ENCODE peak calls at places on chromosomes 1 and 21, in five cellular contexts. Y, H, X, F and I are unnamed samples.

GRCh38 chr1:50620680-50621329 is 197.6 kb upstream of the DMRTA2 start:
- DNase-seq in Y (no peak), H (peak), X (peak), F (no peak), I (peak)

GRCh38 chr1:88783145-88783544 is 99.1 kb downstream of the PKN2 start:
- DNase-seq in Y (no peak), H (no peak), X (no peak), F (no peak), I (no peak)

GRCh38 chr1:239987103-239987745 is 104.5 kb upstream of the FMN2 start:
- DNase-seq in Y (no peak), H (peak), X (peak), F (no peak), I (peak)

GRCh38 chr1:51442616-51443015 is 76.5 kb downstream of the EPS15 start:
- DNase-seq in Y (no peak), H (no peak), X (no peak), F (no peak), I (no peak)

GRCh38 chr1:187928288-187928687 is 1099.5 kb downstream of the PLA2G4A start:
- DNase-seq in Y (peak), H (no peak), X (peak), F (no peak), I (peak)

GRCh38 chr1:83583351-83584014 is 415.4 kb downstream of the TTLL7 start:
- DNase-seq in Y (no peak), H (no peak), X (no peak), F (no peak), I (no peak)

GRCh38 chr1:212621830-212622315 is 13.3 kb downstream of the ATF3 start:
- DNase-seq in Y (no peak), H (no peak), X (no peak), F (no peak), I (no peak)

GRCh38 chr21:35303085-35303484 is 254.0 kb upstream of the RUNX1 start:
- DNase-seq in Y (no peak), H (no peak), X (no peak), F (no peak), I (peak)

GRCh38 chr1:228101994-228102790 is 933 bp downstream of the C1orf35 start:
- DNase-seq in Y (peak), H (peak), X (no peak), F (no peak), I (no peak)

GRCh38 chr1:162997499-162998285 is 71.5 kb upstream of the RGS4 start:
- DNase-seq in Y (no peak), H (no peak), X (no peak), F (no peak), I (peak)

GRCh38 chr1:215544566-215544965 is 22.5 kb upstream of the KCTD3 start:
- DNase-seq in Y (no peak), H (no peak), X (no peak), F (no peak), I (no peak)

GRCh38 chr21:44374601-44375280 is 21.3 kb downstream of the TRPM2 start:
- DNase-seq in Y (no peak), H (no peak), X (no peak), F (no peak), I (no peak)

GRCh38 chr1:22607154-22607553 is 29.3 kb upstream of the C1QA start:
- DNase-seq in Y (no peak), H (peak), X (no peak), F (no peak), I (no peak)
- TF ChIP-seq MXI1 in Y (no peak), H (no peak), X (no peak), F (no peak), I (no peak)

DNA sequence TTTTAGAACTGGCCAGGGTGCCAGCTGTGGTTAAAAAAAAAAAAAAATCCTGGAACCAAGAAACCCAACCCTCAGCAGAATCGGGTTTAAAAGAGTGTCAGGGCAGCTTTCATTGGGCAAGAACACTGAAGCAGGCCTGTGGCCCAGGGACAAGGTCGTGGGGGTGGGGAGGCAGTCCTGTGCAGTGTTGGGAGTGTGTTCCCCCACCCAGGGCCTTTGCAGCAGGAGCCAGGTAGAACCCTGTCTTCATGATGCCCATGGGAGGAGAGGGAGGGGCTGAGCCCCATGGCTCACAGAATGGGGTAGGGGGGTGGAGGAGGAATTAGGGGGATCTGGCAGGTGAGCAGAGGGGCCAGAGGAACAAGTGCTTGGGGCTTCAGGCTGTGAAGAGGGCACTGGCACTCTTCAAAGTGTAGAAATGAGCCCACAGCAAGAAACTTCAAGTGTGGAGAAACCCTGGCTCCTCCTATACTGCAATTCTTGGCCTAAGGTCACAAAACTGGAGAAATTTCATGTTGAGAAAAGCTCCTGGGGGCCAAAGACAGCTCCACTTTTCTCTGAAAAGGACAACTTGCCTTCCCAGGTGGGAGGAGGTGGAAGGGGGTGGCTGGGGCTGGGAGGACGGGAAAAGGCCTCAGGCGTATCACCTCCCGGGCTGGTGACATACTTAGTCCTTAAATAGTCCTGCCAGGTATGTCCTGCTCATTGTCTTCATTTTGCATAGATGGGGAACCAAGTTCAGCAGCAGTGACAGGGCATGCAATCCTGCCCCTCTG is 39.4 kb downstream of the KIAA1614 start:
- DNase-seq in Y (peak), H (no peak), X (no peak), F (no peak), I (no peak)
- TF ChIP-seq MXI1 in Y (no peak), H (no peak), X (no peak), F (no peak), I (no peak)

DNA sequence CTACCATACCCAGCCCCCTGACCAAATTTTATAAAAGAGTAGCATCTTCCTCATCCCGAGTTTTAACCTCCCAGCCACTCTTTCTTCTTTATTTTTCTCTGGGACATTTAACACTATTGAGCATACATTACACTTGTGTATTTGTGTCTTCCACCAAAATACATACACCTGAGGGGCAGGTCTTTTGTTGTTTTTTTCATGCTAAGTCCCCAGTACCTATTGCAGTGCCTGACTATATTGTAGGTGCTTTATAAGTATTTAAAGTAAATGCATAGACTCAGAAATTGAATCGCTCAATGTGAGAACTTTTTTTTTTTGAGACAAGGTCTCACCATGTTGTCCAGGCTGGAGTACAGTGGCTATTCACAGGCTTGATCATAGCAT is 7.8 kb upstream of the SEMA4A start:
- DNase-seq in Y (no peak), H (no peak), X (no peak), F (no peak), I (no peak)
- TF ChIP-seq MXI1 in Y (no peak), H (no peak), X (no peak), F (no peak), I (no peak)

GRCh38 chr1:90211101-90211500 is 216.2 kb downstream of the ZNF326 start:
- DNase-seq in Y (no peak), H (no peak), X (no peak), F (no peak), I (no peak)
- TF ChIP-seq MXI1 in Y (no peak), H (no peak), X (no peak), F (no peak), I (no peak)

GRCh38 chr21:26280715-26281310 is 110.2 kb upstream of the APP start:
- DNase-seq in Y (peak), H (no peak), X (no peak), F (no peak), I (no peak)
- TF ChIP-seq MXI1 in Y (peak), H (no peak), X (no peak), F (no peak), I (no peak)

GRCh38 chr1:3348196-3348865 is 106.1 kb upstream of the ARHGEF16 start:
- DNase-seq in Y (no peak), H (no peak), X (no peak), F (no peak), I (no peak)
- TF ChIP-seq MXI1 in Y (no peak), H (no peak), X (no peak), F (no peak), I (no peak)